ENCODE peak calls at places on chromosomes 2 and 18, in seven cellular contexts. F is astrocyte of the spinal cord, K is mammary epithelial cell, B is AG04450, Y is brain microvascular endothelial cell, Q is suprapubic skin, I is RWPE2. U is an unnamed sample.

GRCh38 chr2:117820444-117820843 is 6.0 kb downstream of the DDX18 start:
- DNase-seq in Y (no peak), Q (no peak), I (no peak), B (no peak), K (no peak), F (no peak), U (no peak)

GRCh38 chr2:169860149-169860548 is 32.9 kb downstream of the UBR3 start:
- DNase-seq in Q (no peak), Y (no peak), B (no peak), F (no peak), I (no peak), K (no peak), U (no peak)

GRCh38 chr2:215567504-215567903 is 131.6 kb upstream of the FN1 start:
- DNase-seq in F (no peak), K (no peak), I (no peak), B (no peak), Y (no peak), Q (no peak), U (no peak)

GRCh38 chr18:42742474-42742873 is 373.0 kb downstream of the RIT2 start:
- DNase-seq in Q (no peak), B (no peak), K (no peak), Y (no peak), F (no peak), I (no peak), U (no peak)

GRCh38 chr2:32772623-32773221 is 144.9 kb downstream of the TTC27 start:
- DNase-seq in F (peak; percentile 67), I (no peak), B (peak; percentile 23), Y (peak; percentile 31), K (peak; percentile 19), Q (no peak), U (peak; percentile 33)

GRCh38 chr2:168171069-168171762 is 76.2 kb downstream of the STK39 start:
- DNase-seq in Q (no peak), Y (no peak), B (no peak), F (no peak), I (no peak), K (no peak), U (no peak)

GRCh38 chr2:89845532-89845931 is 1154.1 kb downstream of the RPIA start:
- DNase-seq in F (no peak), K (no peak), B (no peak), I (no peak), Y (no peak), Q (no peak), U (peak; percentile 2)

GRCh38 chr2:171367692-171368091 is 66.1 kb downstream of the METTL8 start:
- DNase-seq in I (no peak), F (no peak), K (no peak), Y (no peak), B (no peak), Q (no peak), U (no peak)

GRCh38 chr2:95074663-95075439 is 46.8 kb downstream of the MRPS5 start:
- DNase-seq in K (no peak), I (no peak), F (no peak), B (no peak), Q (no peak), Y (no peak), U (no peak)

DNA sequence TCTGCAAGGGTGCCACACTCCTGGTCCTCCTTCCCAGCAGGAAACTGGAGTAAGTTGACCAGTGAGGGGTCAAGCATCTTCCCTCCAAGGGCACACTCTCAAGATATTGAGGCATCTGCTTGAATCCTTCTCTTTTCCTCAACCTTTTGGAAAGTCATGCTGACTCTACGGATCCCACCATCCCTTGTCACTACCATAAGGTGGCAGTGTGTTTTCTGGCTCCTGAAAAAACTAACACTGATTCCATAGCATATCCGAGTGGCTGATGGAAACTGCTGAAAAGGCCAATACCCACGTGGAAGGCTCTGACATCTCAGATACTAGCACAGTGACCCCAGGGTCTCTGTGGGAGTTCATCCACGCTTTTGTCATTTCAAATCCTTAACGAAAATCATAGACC is 37.1 kb downstream of the GPR45 start:
- DNase-seq in Q (no peak), I (no peak), B (no peak), K (no peak), Y (no peak), F (no peak), U (no peak)
- TF ChIP-seq CTCF in Q (no peak), I (no peak), B (no peak), K (no peak), Y (peak; percentile 32), F (no peak), U (no peak)

GRCh38 chr2:73827018-73827417 is 1.7 kb upstream of the STAMBP start:
- DNase-seq in F (peak; percentile 59), I (no peak), Y (peak; percentile 20), Q (no peak), B (no peak), K (peak; percentile 35), U (no peak)
- TF ChIP-seq CTCF in F (peak; percentile 43), I (peak; percentile 23), Y (peak; percentile 56), Q (peak; percentile 10), B (peak; percentile 47), K (peak; percentile 55), U (peak; percentile 30)

DNA sequence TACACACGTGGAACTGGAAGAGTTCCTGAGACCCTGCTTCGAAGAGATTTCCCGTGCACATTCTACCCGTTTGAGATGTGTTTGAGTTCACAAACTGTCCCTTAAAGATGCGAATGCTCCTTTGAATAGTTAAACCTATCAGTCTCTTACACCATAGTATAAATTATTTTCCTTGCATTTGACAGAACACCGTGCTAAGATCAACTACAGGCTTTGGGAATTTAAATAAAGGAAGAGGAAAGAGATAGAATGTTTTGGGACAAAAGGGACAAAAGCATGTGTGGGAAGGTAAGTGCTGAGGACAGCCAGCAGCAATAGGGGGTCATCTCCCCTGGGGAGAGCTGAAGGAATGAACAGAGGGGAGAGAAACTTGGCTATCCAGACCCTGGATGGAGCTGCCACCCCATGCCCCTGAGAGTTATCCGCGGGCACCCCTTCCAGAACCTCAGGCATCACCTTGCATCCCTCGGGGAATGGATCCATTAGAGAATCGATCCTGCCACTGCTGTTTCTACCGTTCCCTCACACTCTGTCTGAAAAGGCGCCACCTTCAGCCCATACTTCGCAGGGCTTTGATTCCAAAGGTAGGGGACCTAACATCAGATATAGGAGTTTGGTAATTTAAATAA is 890 bp upstream of the ADCY3 start:
- DNase-seq in K (no peak), Q (no peak), B (no peak), I (no peak), Y (no peak), F (no peak), U (no peak)
- TF ChIP-seq CTCF in K (no peak), Q (no peak), B (peak; percentile 33), I (peak; percentile 34), Y (peak; percentile 64), F (peak; percentile 44), U (peak; percentile 55)

DNA sequence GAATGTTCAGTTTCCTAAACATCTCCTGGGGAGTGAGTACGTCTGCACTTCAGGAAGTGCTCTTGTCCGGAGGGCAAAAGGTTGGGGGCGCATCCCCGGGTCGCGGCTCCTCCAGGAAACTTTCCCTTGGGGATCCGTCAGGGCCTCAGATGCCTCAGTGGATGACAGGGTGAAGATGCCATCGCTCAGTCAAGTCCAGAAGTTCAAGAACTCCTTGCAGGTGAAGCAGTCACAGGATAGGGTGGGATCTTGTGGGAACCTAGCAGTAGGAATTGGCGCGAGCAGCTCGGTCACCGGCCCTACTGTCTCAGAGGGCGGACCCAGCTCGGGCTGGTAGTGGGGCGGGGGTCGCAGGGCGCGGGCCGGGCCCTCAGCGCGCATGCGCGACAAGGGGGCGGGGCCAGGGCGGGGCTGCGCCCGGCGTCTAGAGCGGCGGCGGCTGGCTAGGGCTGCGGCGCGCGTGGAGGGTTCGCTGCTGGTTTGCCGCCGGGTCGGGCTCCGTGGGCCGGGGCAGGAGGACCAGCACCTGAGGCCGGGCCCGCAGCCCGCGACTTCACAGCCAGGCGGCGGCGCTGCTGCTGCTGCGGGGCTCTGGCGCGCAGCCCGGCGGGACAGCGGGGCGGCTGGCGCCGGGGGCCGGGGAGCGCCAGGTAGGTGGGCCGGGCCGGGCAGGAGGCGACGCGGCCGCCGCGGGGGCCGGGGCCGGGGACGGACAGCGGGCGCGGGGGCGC is at the start of gene INPP4A:
- DNase-seq in B (no peak), K (peak; percentile 48), F (peak; percentile 43), Y (no peak), I (no peak), Q (peak; percentile 73), U (peak; percentile 91)
- TF ChIP-seq CTCF in B (no peak), K (no peak), F (no peak), Y (no peak), I (peak; percentile 33), Q (peak; percentile 10), U (peak; percentile 31)

DNA sequence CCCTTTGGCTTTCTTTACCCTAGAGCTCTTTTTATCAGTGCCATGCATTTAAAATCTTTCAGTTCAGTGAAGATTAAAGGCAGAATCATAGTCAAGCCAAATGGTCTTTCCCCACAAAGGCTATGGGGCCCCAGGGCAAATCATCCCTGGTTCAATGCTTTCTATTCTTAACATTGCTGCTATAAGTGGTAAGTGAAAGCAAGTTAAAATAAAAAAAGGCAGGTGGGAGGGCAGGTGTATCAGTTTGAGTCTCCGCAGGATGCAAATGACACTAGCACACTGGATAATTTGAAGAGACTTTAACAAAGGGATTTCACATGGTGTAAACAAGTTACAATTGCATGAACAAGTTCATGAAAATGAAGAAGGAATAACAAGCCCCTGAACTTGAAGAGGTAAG is 757.4 kb downstream of the SATB2 start:
- DNase-seq in B (no peak), K (no peak), Q (no peak), Y (no peak), F (no peak), I (no peak), U (no peak)
- TF ChIP-seq CTCF in B (no peak), K (no peak), Q (no peak), Y (no peak), F (no peak), I (no peak), U (no peak)

DNA sequence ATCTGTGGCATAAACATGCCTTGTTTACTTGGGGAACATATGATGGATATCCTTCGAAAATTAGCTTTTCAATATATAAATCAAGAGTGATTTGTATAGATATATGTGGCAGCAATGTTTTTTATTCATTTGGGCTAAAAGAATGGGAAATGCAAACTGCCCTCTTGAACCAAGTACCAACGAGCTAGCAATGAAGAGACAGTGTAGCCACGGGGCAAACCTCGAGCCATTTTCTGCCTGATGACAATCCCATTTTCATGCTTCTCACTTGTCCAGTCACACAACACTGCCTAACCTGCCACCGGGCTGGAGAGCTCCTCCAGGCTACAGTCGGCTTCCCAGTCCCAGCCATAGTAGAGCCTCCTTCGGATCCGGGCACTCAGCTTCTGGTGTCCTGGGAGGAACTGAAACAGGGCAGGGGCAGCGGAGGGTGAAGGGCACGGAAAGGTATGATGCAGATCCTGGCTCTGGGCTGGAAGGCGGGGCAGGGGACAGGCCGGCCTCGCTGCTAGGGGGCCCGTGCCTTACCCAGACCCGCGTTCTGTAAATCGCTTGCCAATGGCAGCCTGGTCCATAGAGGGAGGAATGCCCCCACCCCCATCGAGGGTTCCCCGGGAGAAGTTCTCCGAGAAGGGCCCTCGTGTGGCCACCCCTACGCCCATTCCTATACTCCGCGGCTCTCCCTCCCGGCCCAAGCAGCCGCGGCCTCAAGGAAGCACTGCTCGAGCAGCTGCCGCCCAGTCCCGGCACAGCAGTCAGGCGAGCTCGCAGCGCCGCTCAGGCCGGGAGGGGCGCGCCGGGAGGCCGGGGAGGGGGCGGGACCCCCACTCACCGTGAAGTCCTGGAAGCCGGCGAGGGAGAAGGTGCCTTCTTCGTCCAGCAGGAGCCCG is 552 bp downstream of the CNPPD1 start:
- DNase-seq in K (peak; percentile 33), F (peak; percentile 41), Q (peak; percentile 78), I (no peak), B (no peak), Y (peak; percentile 19), U (peak; percentile 43)
- TF ChIP-seq CTCF in K (no peak), F (peak; percentile 5), Q (no peak), I (no peak), B (peak; percentile 7), Y (no peak), U (peak; percentile 13)

U was measured in GM10248.